ENCODE peak calls at places on chromosomes 7 and 10, in four cellular contexts. P is mesothelial cell of epicardium; L is effector CD4-positive, alpha-beta T cell; J is GM13976. G is an unnamed sample.

GRCh38 chr10:97759157-97759980 is 12.4 kb downstream of the SFRP5 start:
- DNase-seq in P (no peak), L (peak), J (peak), G (no peak)

GRCh38 chr10:70331486-70332268 is 47.9 kb upstream of the NPFFR1 start:
- DNase-seq in P (no peak), L (no peak), J (peak), G (no peak)

GRCh38 chr7:132309102-132309805 is 267.0 kb downstream of the PLXNA4 start:
- DNase-seq in P (no peak), L (no peak), J (no peak), G (no peak)

GRCh38 chr10:72310241-72310633 is 36.5 kb downstream of the DDIT4 start:
- DNase-seq in P (no peak), L (no peak), J (no peak), G (no peak)

GRCh38 chr10:65419629-65420028 is 1506.2 kb upstream of the LRRTM3 start:
- DNase-seq in P (no peak), L (no peak), J (no peak), G (no peak)

GRCh38 chr7:134619627-134620331 is 26.9 kb upstream of the BPGM start:
- DNase-seq in P (no peak), L (no peak), J (no peak), G (no peak)

GRCh38 chr7:26078437-26079362 is 73.3 kb upstream of the NFE2L3 start:
- DNase-seq in P (peak), L (peak), J (peak), G (peak)

GRCh38 chr7:42128703-42129102 is 108.3 kb downstream of the GLI3 start:
- DNase-seq in P (no peak), L (no peak), J (no peak), G (no peak)

GRCh38 chr7:36455646-36456045 is 66.0 kb downstream of the ANLN start:
- DNase-seq in P (no peak), L (no peak), J (no peak), G (no peak)

GRCh38 chr10:101672536-101672935 is 22.4 kb downstream of the FBXW4 start:
- DNase-seq in P (no peak), L (no peak), J (no peak), G (no peak)

GRCh38 chr7:98655611-98656010 is 38.5 kb downstream of the NPTX2 start:
- DNase-seq in P (no peak), L (no peak), J (no peak), G (no peak)

GRCh38 chr7:7869036-7869435 is 99.6 kb upstream of the GLCCI1 start:
- DNase-seq in P (no peak), L (no peak), J (no peak), G (no peak)

GRCh38 chr10:8272794-8273425 is 218.4 kb downstream of the GATA3 start:
- DNase-seq in P (no peak), L (no peak), J (no peak), G (no peak)

GRCh38 chr10:58892039-58892665 is 284.3 kb upstream of the PHYHIPL start:
- DNase-seq in P (no peak), L (no peak), J (no peak), G (no peak)

GRCh38 chr7:41403291-41403690 is 299.6 kb downstream of the INHBA start:
- DNase-seq in P (no peak), L (no peak), J (no peak), G (no peak)

GRCh38 chr10:109727436-109727835 is 195.9 kb downstream of the XPNPEP1 start:
- DNase-seq in P (no peak), L (no peak), J (no peak), G (no peak)

GRCh38 chr7:49894543-49894942 is 121.1 kb downstream of the VWC2 start:
- DNase-seq in P (no peak), L (no peak), J (no peak), G (no peak)

GRCh38 chr7:25537678-25538375 is 309.5 kb upstream of the NPVF start:
- DNase-seq in P (no peak), L (no peak), J (no peak), G (no peak)

GRCh38 chr7:121498816-121499215 is 102.7 kb upstream of the FAM3C start:
- DNase-seq in P (no peak), L (no peak), J (no peak), G (no peak)

GRCh38 chr7:142303650-142304049 is 45.8 kb upstream of the PRSS58 start:
- DNase-seq in P (no peak), L (no peak), J (no peak), G (no peak)

GRCh38 chr7:29277436-29278215 is 83.1 kb downstream of the CHN2 start:
- DNase-seq in P (no peak), L (no peak), J (no peak), G (no peak)

GRCh38 chr10:131982185-131982756 is 548 bp upstream of the BNIP3 start:
- DNase-seq in P (no peak), L (no peak), J (peak), G (no peak)

GRCh38 chr10:96919785-96920425 is 87.8 kb downstream of the LCOR start:
- DNase-seq in P (no peak), L (no peak), J (no peak), G (no peak)

GRCh38 chr7:136009488-136010079 is 32.4 kb upstream of the MTPN start:
- DNase-seq in P (no peak), L (peak), J (peak), G (no peak)

GRCh38 chr7:2894118-2894940 is 50.2 kb upstream of the GNA12 start:
- DNase-seq in P (no peak), L (no peak), J (peak), G (peak)

GRCh38 chr10:14481752-14482151 is 151.0 kb upstream of the FRMD4A start:
- DNase-seq in P (no peak), L (no peak), J (no peak), G (no peak)

GRCh38 chr10:114259825-114260224 is 20.8 kb downstream of the VWA2 start:
- DNase-seq in P (no peak), L (no peak), J (no peak), G (no peak)

GRCh38 chr7:44145419-44145968 is 4.4 kb upstream of the MYL7 start:
- DNase-seq in P (no peak), L (peak), J (no peak), G (peak)

GRCh38 chr10:97095701-97096300 is 90.0 kb downstream of the SLIT1 start:
- DNase-seq in P (no peak), L (no peak), J (no peak), G (no peak)

GRCh38 chr7:98681496-98681895 is 64.4 kb downstream of the NPTX2 start:
- DNase-seq in P (no peak), L (no peak), J (no peak), G (no peak)

GRCh38 chr10:24872790-24873182 is 79.6 kb downstream of the PRTFDC1 start:
- DNase-seq in P (no peak), L (no peak), J (no peak), G (no peak)

GRCh38 chr10:49484501-49485230 is 54.3 kb downstream of the ERCC6 start:
- DNase-seq in P (no peak), L (no peak), J (no peak), G (no peak)

GRCh38 chr7:132343196-132343595 is 233.1 kb downstream of the PLXNA4 start:
- DNase-seq in P (no peak), L (no peak), J (no peak), G (no peak)

G was measured in T-helper 17 cell.